ENCODE peak calls at places on chromosomes 5 and 9, in seven cellular contexts. One of them, this sample, is unnamed.

GRCh38 chr5:100877277-100877676 is 25.8 kb downstream of the ST8SIA4 start:
- DNase-seq in activated CD8-positive, alpha-beta T cell treated with anti-CD3 and anti-CD28 coated beads for 36 hours: no peak
- DNase-seq in fibroblast of the aortic adventitia: no peak
- DNase-seq in lower lobe of right lung: no peak
- DNase-seq in choroid plexus epithelial cell: no peak
- DNase-seq in endothelial cell: no peak
- DNase-seq in glutamatergic neuron: no peak
- DNase-seq in this sample: no peak

GRCh38 chr9:125172351-125172750 is 17.3 kb downstream of the PPP6C start:
- DNase-seq in activated CD8-positive, alpha-beta T cell treated with anti-CD3 and anti-CD28 coated beads for 36 hours: no peak
- DNase-seq in fibroblast of the aortic adventitia: peak; percentile 54
- DNase-seq in lower lobe of right lung: no peak
- DNase-seq in choroid plexus epithelial cell: peak; percentile 60
- DNase-seq in endothelial cell: no peak
- DNase-seq in glutamatergic neuron: no peak
- DNase-seq in this sample: no peak

GRCh38 chr5:151757233-151758140 is 944 bp downstream of the ATOX1 start:
- DNase-seq in activated CD8-positive, alpha-beta T cell treated with anti-CD3 and anti-CD28 coated beads for 36 hours: peak; percentile 42
- DNase-seq in fibroblast of the aortic adventitia: no peak
- DNase-seq in lower lobe of right lung: no peak
- DNase-seq in choroid plexus epithelial cell: peak; percentile 30
- DNase-seq in endothelial cell: no peak
- DNase-seq in glutamatergic neuron: no peak
- DNase-seq in this sample: peak; percentile 43

GRCh38 chr5:128146671-128147070 is 63.1 kb downstream of the SLC12A2 start:
- DNase-seq in activated CD8-positive, alpha-beta T cell treated with anti-CD3 and anti-CD28 coated beads for 36 hours: no peak
- DNase-seq in fibroblast of the aortic adventitia: peak; percentile 12
- DNase-seq in lower lobe of right lung: no peak
- DNase-seq in choroid plexus epithelial cell: no peak
- DNase-seq in endothelial cell: no peak
- DNase-seq in glutamatergic neuron: no peak
- DNase-seq in this sample: no peak

GRCh38 chr9:32955655-32956478 is 45.6 kb downstream of the APTX start:
- DNase-seq in activated CD8-positive, alpha-beta T cell treated with anti-CD3 and anti-CD28 coated beads for 36 hours: no peak
- DNase-seq in fibroblast of the aortic adventitia: no peak
- DNase-seq in lower lobe of right lung: no peak
- DNase-seq in choroid plexus epithelial cell: no peak
- DNase-seq in endothelial cell: no peak
- DNase-seq in glutamatergic neuron: no peak
- DNase-seq in this sample: no peak

GRCh38 chr5:178115136-178115834 is 2.0 kb downstream of the N4BP3 start:
- DNase-seq in activated CD8-positive, alpha-beta T cell treated with anti-CD3 and anti-CD28 coated beads for 36 hours: peak; percentile 68
- DNase-seq in fibroblast of the aortic adventitia: no peak
- DNase-seq in lower lobe of right lung: no peak
- DNase-seq in choroid plexus epithelial cell: no peak
- DNase-seq in endothelial cell: no peak
- DNase-seq in glutamatergic neuron: no peak
- DNase-seq in this sample: no peak

GRCh38 chr9:27572566-27572917 is 739 bp downstream of the C9orf72 start:
- DNase-seq in activated CD8-positive, alpha-beta T cell treated with anti-CD3 and anti-CD28 coated beads for 36 hours: peak; percentile 76
- DNase-seq in fibroblast of the aortic adventitia: peak; percentile 32
- DNase-seq in lower lobe of right lung: no peak
- DNase-seq in choroid plexus epithelial cell: peak; percentile 59
- DNase-seq in endothelial cell: peak; percentile 10
- DNase-seq in glutamatergic neuron: peak; percentile 40
- DNase-seq in this sample: no peak

GRCh38 chr9:104138243-104138642 is 44.1 kb downstream of the SMC2 start:
- DNase-seq in activated CD8-positive, alpha-beta T cell treated with anti-CD3 and anti-CD28 coated beads for 36 hours: no peak
- DNase-seq in fibroblast of the aortic adventitia: no peak
- DNase-seq in lower lobe of right lung: no peak
- DNase-seq in choroid plexus epithelial cell: no peak
- DNase-seq in endothelial cell: no peak
- DNase-seq in glutamatergic neuron: no peak
- DNase-seq in this sample: no peak

GRCh38 chr9:134776080-134776796 is 104.4 kb upstream of the FCN2 start:
- DNase-seq in activated CD8-positive, alpha-beta T cell treated with anti-CD3 and anti-CD28 coated beads for 36 hours: no peak
- DNase-seq in fibroblast of the aortic adventitia: peak; percentile 51
- DNase-seq in lower lobe of right lung: no peak
- DNase-seq in choroid plexus epithelial cell: peak; percentile 72
- DNase-seq in endothelial cell: no peak
- DNase-seq in glutamatergic neuron: no peak
- DNase-seq in this sample: no peak

GRCh38 chr5:68181039-68181599 is 34.4 kb upstream of the PIK3R1 start:
- DNase-seq in activated CD8-positive, alpha-beta T cell treated with anti-CD3 and anti-CD28 coated beads for 36 hours: no peak
- DNase-seq in fibroblast of the aortic adventitia: no peak
- DNase-seq in lower lobe of right lung: no peak
- DNase-seq in choroid plexus epithelial cell: no peak
- DNase-seq in endothelial cell: no peak
- DNase-seq in glutamatergic neuron: no peak
- DNase-seq in this sample: no peak

GRCh38 chr5:20601678-20602100 is 613.7 kb upstream of the CDH18 start:
- DNase-seq in activated CD8-positive, alpha-beta T cell treated with anti-CD3 and anti-CD28 coated beads for 36 hours: no peak
- DNase-seq in fibroblast of the aortic adventitia: peak; percentile 66
- DNase-seq in lower lobe of right lung: no peak
- DNase-seq in choroid plexus epithelial cell: peak; percentile 61
- DNase-seq in endothelial cell: no peak
- DNase-seq in glutamatergic neuron: peak; percentile 29
- DNase-seq in this sample: no peak

GRCh38 chr5:82211855-82212572 is 66.1 kb downstream of the RPS23 start:
- DNase-seq in activated CD8-positive, alpha-beta T cell treated with anti-CD3 and anti-CD28 coated beads for 36 hours: no peak
- DNase-seq in fibroblast of the aortic adventitia: no peak
- DNase-seq in lower lobe of right lung: no peak
- DNase-seq in choroid plexus epithelial cell: no peak
- DNase-seq in endothelial cell: no peak
- DNase-seq in glutamatergic neuron: no peak
- DNase-seq in this sample: no peak

GRCh38 chr5:180120221-180121101 is 48.9 kb upstream of the RNF130 start:
- DNase-seq in activated CD8-positive, alpha-beta T cell treated with anti-CD3 and anti-CD28 coated beads for 36 hours: no peak
- DNase-seq in fibroblast of the aortic adventitia: no peak
- DNase-seq in lower lobe of right lung: peak; percentile 35
- DNase-seq in choroid plexus epithelial cell: no peak
- DNase-seq in endothelial cell: no peak
- DNase-seq in glutamatergic neuron: peak; percentile 17
- DNase-seq in this sample: no peak

GRCh38 chr5:60370508-60370907 is 329.5 kb downstream of the DEPDC1B start:
- DNase-seq in activated CD8-positive, alpha-beta T cell treated with anti-CD3 and anti-CD28 coated beads for 36 hours: no peak
- DNase-seq in fibroblast of the aortic adventitia: no peak
- DNase-seq in lower lobe of right lung: no peak
- DNase-seq in choroid plexus epithelial cell: no peak
- DNase-seq in endothelial cell: no peak
- DNase-seq in glutamatergic neuron: no peak
- DNase-seq in this sample: no peak
- TF ChIP-seq CTCF in activated CD8-positive, alpha-beta T cell treated with anti-CD3 and anti-CD28 coated beads for 36 hours: no peak
- TF ChIP-seq CTCF in fibroblast of the aortic adventitia: no peak
- TF ChIP-seq CTCF in lower lobe of right lung: no peak
- TF ChIP-seq CTCF in choroid plexus epithelial cell: no peak
- TF ChIP-seq CTCF in endothelial cell: no peak
- TF ChIP-seq CTCF in glutamatergic neuron: no peak
- TF ChIP-seq CTCF in this sample: no peak

GRCh38 chr9:136868644-136869043 is 2.5 kb upstream of the EDF1 start:
- DNase-seq in activated CD8-positive, alpha-beta T cell treated with anti-CD3 and anti-CD28 coated beads for 36 hours: no peak
- DNase-seq in fibroblast of the aortic adventitia: no peak
- DNase-seq in lower lobe of right lung: no peak
- DNase-seq in choroid plexus epithelial cell: no peak
- DNase-seq in endothelial cell: no peak
- DNase-seq in glutamatergic neuron: no peak
- DNase-seq in this sample: no peak
- TF ChIP-seq CTCF in activated CD8-positive, alpha-beta T cell treated with anti-CD3 and anti-CD28 coated beads for 36 hours: no peak
- TF ChIP-seq CTCF in fibroblast of the aortic adventitia: no peak
- TF ChIP-seq CTCF in lower lobe of right lung: no peak
- TF ChIP-seq CTCF in choroid plexus epithelial cell: no peak
- TF ChIP-seq CTCF in endothelial cell: no peak
- TF ChIP-seq CTCF in glutamatergic neuron: no peak
- TF ChIP-seq CTCF in this sample: no peak

GRCh38 chr9:404229-404628 is 189.6 kb downstream of the DOCK8 start:
- DNase-seq in activated CD8-positive, alpha-beta T cell treated with anti-CD3 and anti-CD28 coated beads for 36 hours: no peak
- DNase-seq in fibroblast of the aortic adventitia: no peak
- DNase-seq in lower lobe of right lung: no peak
- DNase-seq in choroid plexus epithelial cell: no peak
- DNase-seq in endothelial cell: no peak
- DNase-seq in glutamatergic neuron: no peak
- DNase-seq in this sample: no peak

DNA sequence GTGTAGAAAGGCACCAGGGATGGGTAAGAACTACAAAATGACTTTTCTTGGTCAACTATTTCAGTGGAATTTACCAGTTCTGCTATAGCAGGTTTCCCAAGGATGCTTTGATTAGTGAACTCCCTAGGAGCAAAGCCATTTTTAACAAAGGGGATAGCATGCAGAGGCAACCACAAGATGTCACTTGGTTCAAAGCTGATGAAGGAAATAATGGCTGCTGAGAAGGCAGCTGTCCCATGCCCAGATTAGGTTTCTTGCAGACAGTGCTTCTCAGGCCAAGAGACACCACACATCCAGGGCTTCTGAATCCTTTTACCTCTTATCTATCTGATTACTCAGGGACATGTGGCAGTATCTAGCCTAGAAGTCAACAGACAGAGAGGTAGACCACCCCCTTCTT is 192.6 kb downstream of the DOCK8 start:
- DNase-seq in activated CD8-positive, alpha-beta T cell treated with anti-CD3 and anti-CD28 coated beads for 36 hours: no peak
- DNase-seq in fibroblast of the aortic adventitia: peak; percentile 4
- DNase-seq in lower lobe of right lung: no peak
- DNase-seq in choroid plexus epithelial cell: no peak
- DNase-seq in endothelial cell: no peak
- DNase-seq in glutamatergic neuron: no peak
- DNase-seq in this sample: no peak
- TF ChIP-seq CTCF in activated CD8-positive, alpha-beta T cell treated with anti-CD3 and anti-CD28 coated beads for 36 hours: no peak
- TF ChIP-seq CTCF in fibroblast of the aortic adventitia: no peak
- TF ChIP-seq CTCF in lower lobe of right lung: no peak
- TF ChIP-seq CTCF in choroid plexus epithelial cell: no peak
- TF ChIP-seq CTCF in endothelial cell: no peak
- TF ChIP-seq CTCF in glutamatergic neuron: no peak
- TF ChIP-seq CTCF in this sample: no peak

DNA sequence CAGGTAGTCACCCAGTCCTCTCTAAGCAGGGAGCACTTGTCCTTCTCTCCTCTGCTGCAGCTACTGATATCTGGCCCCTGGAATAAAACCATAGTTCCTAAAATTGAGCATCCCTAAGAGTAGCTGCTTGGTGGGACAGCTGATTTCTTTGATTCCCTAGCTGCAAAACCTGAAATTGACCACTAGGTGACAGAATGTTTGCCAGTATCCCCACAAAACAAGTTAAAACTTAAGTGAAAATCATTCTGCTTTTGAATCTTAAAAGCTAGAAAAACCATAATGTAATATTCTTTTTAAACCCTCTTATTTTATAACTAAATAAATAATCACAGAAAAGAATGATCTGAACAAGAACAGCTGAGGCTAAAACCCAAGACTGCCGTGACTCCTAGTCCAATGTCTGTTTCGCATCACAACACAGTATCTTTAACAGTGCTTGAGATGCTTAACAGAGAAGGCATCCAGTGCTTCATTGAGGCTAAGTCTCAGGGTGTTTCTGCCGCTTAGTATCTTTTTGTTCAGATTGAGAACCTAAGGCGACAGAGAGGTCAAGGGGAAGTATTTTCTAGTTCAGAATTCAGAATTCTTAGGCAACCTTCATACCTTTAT is 24.4 kb upstream of the TAL2 start:
- DNase-seq in activated CD8-positive, alpha-beta T cell treated with anti-CD3 and anti-CD28 coated beads for 36 hours: no peak
- DNase-seq in fibroblast of the aortic adventitia: peak; percentile 10
- DNase-seq in lower lobe of right lung: no peak
- DNase-seq in choroid plexus epithelial cell: peak; percentile 42
- DNase-seq in endothelial cell: no peak
- DNase-seq in glutamatergic neuron: no peak
- DNase-seq in this sample: no peak
- TF ChIP-seq CTCF in activated CD8-positive, alpha-beta T cell treated with anti-CD3 and anti-CD28 coated beads for 36 hours: peak; percentile 50
- TF ChIP-seq CTCF in fibroblast of the aortic adventitia: peak; percentile 56
- TF ChIP-seq CTCF in lower lobe of right lung: peak; percentile 21
- TF ChIP-seq CTCF in choroid plexus epithelial cell: peak; percentile 67
- TF ChIP-seq CTCF in endothelial cell: peak; percentile 81
- TF ChIP-seq CTCF in glutamatergic neuron: peak; percentile 77
- TF ChIP-seq CTCF in this sample: no peak

DNA sequence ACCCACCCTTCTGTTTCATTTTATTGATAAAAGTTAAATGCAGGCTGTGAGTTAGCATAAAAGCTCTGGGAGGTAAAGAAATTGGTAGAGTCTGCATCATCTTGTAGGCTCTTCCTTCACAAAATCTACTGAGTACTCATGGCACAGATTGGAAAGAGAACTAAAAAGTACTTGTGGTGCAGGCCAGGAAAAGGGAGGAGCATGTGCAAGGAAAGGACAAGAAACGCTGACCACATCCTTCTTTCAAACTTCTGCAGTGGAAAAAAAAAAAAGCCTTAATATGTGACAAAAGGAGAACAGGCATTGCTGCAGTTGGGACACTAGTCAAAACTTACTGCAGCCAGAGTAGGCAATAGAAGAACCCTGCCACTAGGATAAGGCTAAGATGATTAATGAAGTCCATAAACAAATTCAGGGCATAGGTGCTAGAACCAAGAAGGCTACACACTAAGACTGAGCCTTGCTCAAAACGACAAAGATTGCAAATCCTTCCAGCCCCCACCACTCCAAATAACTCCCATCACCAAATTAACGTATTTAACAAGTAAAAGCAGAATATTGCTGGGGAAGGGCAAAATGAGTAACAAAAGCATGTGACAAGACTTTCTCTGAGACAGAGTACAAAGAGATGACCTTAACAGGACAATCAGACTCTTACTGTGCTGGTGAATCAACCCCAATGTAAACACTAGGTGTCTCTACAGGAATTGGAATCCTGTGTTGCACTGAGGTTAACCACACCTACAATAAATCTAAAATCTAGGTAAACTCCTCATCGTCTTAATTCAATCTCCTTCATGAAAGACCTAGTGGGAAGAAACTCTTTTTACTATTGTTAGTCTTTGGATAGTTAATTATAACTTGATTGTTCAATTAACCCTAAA is 1024.8 kb downstream of the TLE1 start:
- DNase-seq in activated CD8-positive, alpha-beta T cell treated with anti-CD3 and anti-CD28 coated beads for 36 hours: no peak
- DNase-seq in fibroblast of the aortic adventitia: no peak
- DNase-seq in lower lobe of right lung: no peak
- DNase-seq in choroid plexus epithelial cell: peak; percentile 41
- DNase-seq in endothelial cell: no peak
- DNase-seq in glutamatergic neuron: no peak
- DNase-seq in this sample: no peak
- TF ChIP-seq CTCF in activated CD8-positive, alpha-beta T cell treated with anti-CD3 and anti-CD28 coated beads for 36 hours: no peak
- TF ChIP-seq CTCF in fibroblast of the aortic adventitia: no peak
- TF ChIP-seq CTCF in lower lobe of right lung: no peak
- TF ChIP-seq CTCF in choroid plexus epithelial cell: peak; percentile 30
- TF ChIP-seq CTCF in endothelial cell: no peak
- TF ChIP-seq CTCF in glutamatergic neuron: no peak
- TF ChIP-seq CTCF in this sample: no peak

GRCh38 chr9:34648673-34649072 is 2.2 kb downstream of the GALT start:
- DNase-seq in activated CD8-positive, alpha-beta T cell treated with anti-CD3 and anti-CD28 coated beads for 36 hours: no peak
- DNase-seq in fibroblast of the aortic adventitia: no peak
- DNase-seq in lower lobe of right lung: no peak
- DNase-seq in choroid plexus epithelial cell: no peak
- DNase-seq in endothelial cell: no peak
- DNase-seq in glutamatergic neuron: no peak
- DNase-seq in this sample: no peak
- TF ChIP-seq CTCF in activated CD8-positive, alpha-beta T cell treated with anti-CD3 and anti-CD28 coated beads for 36 hours: no peak
- TF ChIP-seq CTCF in fibroblast of the aortic adventitia: no peak
- TF ChIP-seq CTCF in lower lobe of right lung: no peak
- TF ChIP-seq CTCF in choroid plexus epithelial cell: no peak
- TF ChIP-seq CTCF in endothelial cell: no peak
- TF ChIP-seq CTCF in glutamatergic neuron: no peak
- TF ChIP-seq CTCF in this sample: no peak

GRCh38 chr9:75185585-75186170 is 97.4 kb downstream of the OSTF1 start:
- DNase-seq in activated CD8-positive, alpha-beta T cell treated with anti-CD3 and anti-CD28 coated beads for 36 hours: peak; percentile 65
- DNase-seq in fibroblast of the aortic adventitia: peak; percentile 18
- DNase-seq in lower lobe of right lung: peak; percentile 54
- DNase-seq in choroid plexus epithelial cell: peak; percentile 61
- DNase-seq in endothelial cell: peak; percentile 64
- DNase-seq in glutamatergic neuron: peak; percentile 72
- DNase-seq in this sample: no peak
- TF ChIP-seq CTCF in activated CD8-positive, alpha-beta T cell treated with anti-CD3 and anti-CD28 coated beads for 36 hours: peak; percentile 77
- TF ChIP-seq CTCF in fibroblast of the aortic adventitia: peak; percentile 63
- TF ChIP-seq CTCF in lower lobe of right lung: peak; percentile 51
- TF ChIP-seq CTCF in choroid plexus epithelial cell: peak; percentile 82
- TF ChIP-seq CTCF in endothelial cell: peak; percentile 77
- TF ChIP-seq CTCF in glutamatergic neuron: peak; percentile 75
- TF ChIP-seq CTCF in this sample: peak; percentile 60

This sample was measured in GM13976.